ENCODE peak calls at places on chromosomes 4 and X, in six cellular contexts. K is fibroblast of lung, G is osteoblast, I is heart left ventricle, S is dorsolateral prefrontal cortex, H is coronary artery. P is an unnamed sample.

GRCh38 chr4:74671074-74671698 is 123.1 kb downstream of the BTC start:
- DNase-seq in K (peak), G (no peak), I (no peak), S (no peak), H (no peak), P (peak)

GRCh38 chr4:91147067-91147466 is 1019.9 kb downstream of the CCSER1 start:
- DNase-seq in K (no peak), G (no peak), I (no peak), S (no peak), H (no peak), P (no peak)

GRCh38 chr4:148444296-148445070 is 2.3 kb upstream of the NR3C2 start:
- DNase-seq in K (peak), G (peak), I (peak), S (peak), H (no peak), P (peak)

GRCh38 chr4:152983221-152983620 is 47.1 kb downstream of the FHDC1 start:
- DNase-seq in K (peak), G (no peak), I (no peak), S (no peak), H (no peak), P (no peak)

GRCh38 chr4:148962539-148963290 is 520.5 kb upstream of the NR3C2 start:
- DNase-seq in K (peak), G (no peak), I (no peak), S (no peak), H (no peak), P (no peak)

GRCh38 chr4:77273412-77273811 is 116.4 kb downstream of the CCNG2 start:
- DNase-seq in K (no peak), G (no peak), I (no peak), S (no peak), H (no peak), P (no peak)

GRCh38 chr4:3406021-3406420 is 35.7 kb upstream of the HGFAC start:
- DNase-seq in K (no peak), G (no peak), I (no peak), S (peak), H (peak), P (no peak)

GRCh38 chrX:7147978-7148824 is at the start of gene PUDP:
- DNase-seq in K (peak), G (peak), I (peak), S (peak), H (peak), P (peak)

GRCh38 chr4:39924014-39924413 is 53.7 kb downstream of the PDS5A start:
- DNase-seq in K (no peak), G (no peak), I (no peak), S (no peak), H (no peak), P (no peak)

GRCh38 chr4:7295917-7296660 is 103.8 kb downstream of the SORCS2 start:
- DNase-seq in K (peak), G (peak), I (peak), S (peak), H (no peak), P (peak)

GRCh38 chrX:106177106-106177981 is 9.2 kb downstream of the PWWP3B start:
- DNase-seq in K (peak), G (no peak), I (peak), S (peak), H (no peak), P (peak)

GRCh38 chr4:36310237-36310636 is 28.8 kb downstream of the DTHD1 start:
- DNase-seq in K (no peak), G (no peak), I (no peak), S (no peak), H (no peak), P (no peak)

GRCh38 chrX:10360121-10360520 is 203.3 kb downstream of the CLCN4 start:
- DNase-seq in K (peak), G (peak), I (peak), S (no peak), H (no peak), P (peak)

GRCh38 chr4:100696531-100696930 is 178.7 kb upstream of the EMCN start:
- DNase-seq in K (peak), G (no peak), I (no peak), S (no peak), H (no peak), P (no peak)

GRCh38 chrX:106917830-106918500 is 2.2 kb upstream of the CLDN2 start:
- DNase-seq in K (peak), G (no peak), I (no peak), S (no peak), H (no peak), P (no peak)

GRCh38 chrX:134256684-134257083 is 19.7 kb downstream of the CCDC160 start:
- DNase-seq in K (no peak), G (no peak), I (no peak), S (no peak), H (no peak), P (no peak)

GRCh38 chr4:84697615-84698201 is 114.8 kb downstream of the CDS1 start:
- DNase-seq in K (no peak), G (peak), I (no peak), S (no peak), H (no peak), P (no peak)

GRCh38 chrX:155966876-155967275 is 30.6 kb upstream of the IL9R start:
- DNase-seq in K (no peak), G (peak), I (no peak), S (no peak), H (no peak), P (no peak)

GRCh38 chr4:126051709-126052424 is 737.1 kb downstream of the FAT4 start:
- DNase-seq in K (peak), G (no peak), I (no peak), S (no peak), H (no peak), P (no peak)

GRCh38 chr4:153337686-153338085 is 6.8 kb upstream of the MND1 start:
- DNase-seq in K (no peak), G (no peak), I (no peak), S (no peak), H (no peak), P (no peak)

GRCh38 chrX:41906515-41907165 is 16.7 kb downstream of the CASK start:
- DNase-seq in K (peak), G (peak), I (no peak), S (no peak), H (no peak), P (no peak)

GRCh38 chr4:146235654-146236570 is 21.6 kb downstream of the REELD1 start:
- DNase-seq in K (no peak), G (no peak), I (no peak), S (no peak), H (no peak), P (peak)

GRCh38 chrX:150363561-150364346 is 637 bp downstream of the MAMLD1 start:
- DNase-seq in K (peak), G (no peak), I (peak), S (no peak), H (peak), P (peak)

GRCh38 chr4:172356002-172356401 is 542.8 kb downstream of the GALNTL6 start:
- DNase-seq in K (peak), G (no peak), I (no peak), S (no peak), H (no peak), P (no peak)

GRCh38 chr4:39591290-39591689 is 47.4 kb downstream of the SMIM14 start:
- DNase-seq in K (no peak), G (no peak), I (no peak), S (no peak), H (no peak), P (no peak)

GRCh38 chr4:168019921-168020320 is 72.4 kb upstream of the ANXA10 start:
- DNase-seq in K (no peak), G (no peak), I (no peak), S (no peak), H (no peak), P (no peak)

GRCh38 chrX:80808160-80808735 is 1.4 kb downstream of the BRWD3 start:
- DNase-seq in K (peak), G (no peak), I (peak), S (peak), H (peak), P (peak)

GRCh38 chr4:82785248-82786003 is 13.2 kb downstream of the SCD5 start:
- DNase-seq in K (peak), G (peak), I (no peak), S (no peak), H (no peak), P (no peak)

DNA sequence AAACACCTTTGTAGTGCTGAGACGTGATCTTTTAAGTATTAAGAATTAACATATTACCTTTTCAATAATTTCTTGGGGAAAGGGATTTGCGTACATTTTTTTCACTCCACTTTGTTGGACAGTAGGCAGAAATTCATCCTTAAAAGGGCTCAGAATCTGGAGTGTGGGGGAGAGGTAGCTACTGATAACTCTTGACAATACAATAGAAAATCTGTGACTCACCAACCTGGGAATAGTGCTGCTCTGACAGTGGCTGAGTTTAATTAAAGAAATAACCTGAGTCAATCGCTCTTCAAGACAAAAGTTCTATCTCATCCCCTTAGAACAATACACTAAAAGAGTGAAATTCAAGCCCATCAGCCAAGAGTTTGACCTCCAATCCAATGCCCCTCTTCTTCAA is 60.2 kb downstream of the SLC9A7 start:
- DNase-seq in K (peak), G (no peak), I (no peak), S (no peak), H (no peak), P (no peak)
- H3K27ac ChIP-seq in K (no peak), G (no peak), I (no peak), S (no peak), H (no peak), P (no peak)

GRCh38 chrX:78514852-78515251 is 144.3 kb downstream of the RTL3 start:
- DNase-seq in K (peak), G (no peak), I (no peak), S (no peak), H (no peak), P (no peak)
- H3K4me3 ChIP-seq in K (no peak), G (no peak), I (no peak), S (no peak), H (no peak), P (no peak)

DNA sequence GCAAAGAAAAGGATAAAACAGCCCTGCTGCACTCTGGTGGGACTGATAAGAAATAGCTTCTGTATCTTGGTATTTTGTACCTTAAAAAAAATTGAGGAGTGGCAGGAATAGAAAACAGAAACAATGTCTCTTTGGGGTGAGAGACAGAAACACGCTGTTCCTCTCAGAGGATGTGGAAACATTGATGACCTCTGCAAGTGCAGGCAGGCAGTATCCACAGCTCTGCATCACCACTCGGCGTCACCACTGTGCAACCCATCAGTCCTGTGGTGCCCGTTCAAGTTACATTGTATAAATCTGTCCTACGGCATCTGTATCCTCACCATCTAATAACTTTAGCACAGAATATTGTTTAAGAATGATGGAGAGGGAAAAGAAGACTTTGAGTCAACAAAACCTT is 152.4 kb upstream of the SPRY1 start:
- DNase-seq in K (no peak), G (no peak), I (peak), S (no peak), H (no peak), P (peak)
- TF ChIP-seq CTCF in K (peak), G (no peak), I (peak), S (no peak), H (no peak), P (peak)

GRCh38 chr4:180967936-180968335 is 1275.3 kb upstream of the TENM3 start:
- DNase-seq in K (no peak), G (no peak), I (no peak), S (no peak), H (no peak), P (no peak)
- H3K27ac ChIP-seq in K (no peak), G (no peak), I (no peak), S (no peak), H (no peak), P (no peak)

P was measured in left ventricle myocardium inferior.